ENCODE peak calls at places on chromosomes 13 and 19, in seven cellular contexts. X is activated CD4-positive, alpha-beta T cell treated with anti-CD3 and anti-CD28 coated beads, Interleukin-2, amount 50 U/mL, for 4 hours; G is germinal center; F is stimulated activated CD4-positive, alpha-beta T cell treated with anti-CD3 and anti-CD28 coated beads, Interleukin-2, amount 100 ng/mL, for 48 hours; J is activated naive CD8-positive, alpha-beta T cell treated with anti-CD3 and anti-CD28 coated beads, Interleukin-2, amount 50 U/mL, for 16 hours; Z is NCI-H446 treated with DMSO at 0.1 percent for 48 hours; D is cardiac muscle cell. C is an unnamed sample.

GRCh38 chr13:109657395-109657794 is 129.0 kb downstream of the IRS2 start:
- DNase-seq in X (no peak), G (no peak), F (no peak), J (no peak), Z (no peak), D (no peak), C (no peak)

GRCh38 chr13:34805347-34805746 is 136.7 kb upstream of the NBEA start:
- DNase-seq in X (no peak), G (no peak), F (no peak), J (no peak), Z (no peak), D (no peak), C (no peak)

GRCh38 chr13:59734393-59734792 is 429.3 kb downstream of the DIAPH3 start:
- DNase-seq in X (no peak), G (peak), F (no peak), J (no peak), Z (no peak), D (no peak), C (no peak)

GRCh38 chr19:47095707-47096704 is 17.6 kb downstream of the ZC3H4 start:
- DNase-seq in X (no peak), G (no peak), F (no peak), J (no peak), Z (no peak), D (no peak), C (no peak)

GRCh38 chr13:110757296-110757695 is 43.8 kb downstream of the ING1 start:
- DNase-seq in X (no peak), G (no peak), F (no peak), J (no peak), Z (no peak), D (no peak), C (no peak)

GRCh38 chr19:35844482-35845214 is 7.7 kb downstream of the NPHS1 start:
- DNase-seq in X (no peak), G (no peak), F (no peak), J (no peak), Z (no peak), D (no peak), C (no peak)

GRCh38 chr19:29528350-29528945 is 2.7 kb downstream of the VSTM2B start:
- DNase-seq in X (peak), G (peak), F (peak), J (peak), Z (no peak), D (peak), C (no peak)

GRCh38 chr13:46761866-46762265 is 35.1 kb downstream of the ESD start:
- DNase-seq in X (no peak), G (no peak), F (no peak), J (no peak), Z (no peak), D (no peak), C (no peak)

GRCh38 chr13:110511509-110512181 is 49.9 kb downstream of the RAB20 start:
- DNase-seq in X (no peak), G (no peak), F (no peak), J (no peak), Z (no peak), D (no peak), C (no peak)

GRCh38 chr19:42111384-42111783 is 20.9 kb downstream of the POU2F2 start:
- DNase-seq in X (no peak), G (no peak), F (no peak), J (no peak), Z (no peak), D (no peak), C (no peak)

GRCh38 chr13:96080676-96081075 is 9.2 kb upstream of the HS6ST3 start:
- DNase-seq in X (no peak), G (no peak), F (no peak), J (no peak), Z (no peak), D (no peak), C (no peak)

GRCh38 chr19:50933640-50934039 is 19.2 kb downstream of the KLK5 start:
- DNase-seq in X (no peak), G (no peak), F (no peak), J (no peak), Z (no peak), D (no peak), C (no peak)

GRCh38 chr13:32504263-32504662 is 34.3 kb downstream of the N4BP2L2 start:
- DNase-seq in X (no peak), G (no peak), F (no peak), J (no peak), Z (no peak), D (no peak), C (no peak)

GRCh38 chr13:21670883-21671792 is at the start of gene FGF9:
- DNase-seq in X (peak), G (peak), F (peak), J (peak), Z (peak), D (peak), C (peak)

GRCh38 chr13:101875717-101876393 is 423.4 kb downstream of the ITGBL1 start:
- DNase-seq in X (no peak), G (no peak), F (no peak), J (no peak), Z (no peak), D (no peak), C (no peak)

GRCh38 chr13:50873481-50873880 is 30.0 kb upstream of the DLEU7 start:
- DNase-seq in X (no peak), G (no peak), F (no peak), J (no peak), Z (no peak), D (peak), C (no peak)

GRCh38 chr13:73754241-73754640 is 380.0 kb downstream of the KLF12 start:
- DNase-seq in X (no peak), G (no peak), F (no peak), J (no peak), Z (no peak), D (no peak), C (no peak)

GRCh38 chr13:51518847-51519246 is 65.4 kb upstream of the WDFY2 start:
- DNase-seq in X (no peak), G (no peak), F (peak), J (no peak), Z (peak), D (no peak), C (no peak)

GRCh38 chr13:44818428-44818827 is 170.8 kb downstream of the NUFIP1 start:
- DNase-seq in X (no peak), G (no peak), F (no peak), J (no peak), Z (no peak), D (peak), C (no peak)

GRCh38 chr19:3343619-3344502 is 22.5 kb upstream of the NFIC start:
- DNase-seq in X (peak), G (peak), F (no peak), J (no peak), Z (peak), D (no peak), C (no peak)

GRCh38 chr13:78160793-78161192 is 242.2 kb upstream of the EDNRB start:
- DNase-seq in X (no peak), G (no peak), F (no peak), J (no peak), Z (no peak), D (no peak), C (no peak)

GRCh38 chr13:107373551-107373950 is 805.6 kb upstream of the ARGLU1 start:
- DNase-seq in X (no peak), G (no peak), F (no peak), J (no peak), Z (peak), D (peak), C (no peak)

GRCh38 chr19:47540748-47541147 is 25.9 kb upstream of the NAPA start:
- DNase-seq in X (no peak), G (no peak), F (no peak), J (no peak), Z (no peak), D (peak), C (no peak)

GRCh38 chr19:38952395-38953165 is 21.8 kb downstream of the MRPS12 start:
- DNase-seq in X (no peak), G (peak), F (no peak), J (no peak), Z (peak), D (peak), C (peak)

GRCh38 chr13:109999659-110000533 is 213.5 kb upstream of the IRS2 start:
- DNase-seq in X (no peak), G (no peak), F (no peak), J (no peak), Z (no peak), D (no peak), C (no peak)

GRCh38 chr19:35613574-35613973 is 1.0 kb downstream of the HAUS5 start:
- DNase-seq in X (no peak), G (no peak), F (no peak), J (no peak), Z (no peak), D (no peak), C (no peak)

GRCh38 chr13:85657942-85658341 is 141.3 kb downstream of the SLITRK6 start:
- DNase-seq in X (no peak), G (no peak), F (no peak), J (no peak), Z (no peak), D (no peak), C (no peak)

GRCh38 chr19:49409441-49410029 is 13.7 kb downstream of the PTH2 start:
- DNase-seq in X (no peak), G (peak), F (no peak), J (no peak), Z (no peak), D (no peak), C (peak)

GRCh38 chr19:13103961-13104847 is 1.5 kb upstream of the LYL1 start:
- DNase-seq in X (peak), G (peak), F (peak), J (peak), Z (no peak), D (peak), C (peak)

GRCh38 chr19:31152906-31153305 is 196.3 kb downstream of the TSHZ3 start:
- DNase-seq in X (no peak), G (no peak), F (no peak), J (no peak), Z (no peak), D (no peak), C (no peak)

GRCh38 chr19:46065486-46065885 is 24.7 kb upstream of the IGFL4 start:
- DNase-seq in X (no peak), G (no peak), F (no peak), J (no peak), Z (no peak), D (no peak), C (no peak)

GRCh38 chr19:6767357-6768235 is at the start of gene SH2D3A:
- DNase-seq in X (peak), G (peak), F (peak), J (peak), Z (no peak), D (peak), C (peak)

GRCh38 chr13:42967660-42968059 is 24.4 kb downstream of the EPSTI1 start:
- DNase-seq in X (no peak), G (no peak), F (no peak), J (no peak), Z (no peak), D (no peak), C (no peak)

GRCh38 chr13:51923983-51924539 is 62.3 kb downstream of the CCDC70 start:
- DNase-seq in X (no peak), G (no peak), F (no peak), J (no peak), Z (no peak), D (no peak), C (no peak)

GRCh38 chr19:40726279-40726678 is 9.4 kb downstream of the ITPKC start:
- DNase-seq in X (no peak), G (no peak), F (no peak), J (no peak), Z (no peak), D (no peak), C (no peak)

GRCh38 chr19:13099073-13099999 is 3.3 kb downstream of the LYL1 start:
- DNase-seq in X (peak), G (peak), F (peak), J (peak), Z (no peak), D (no peak), C (peak)

GRCh38 chr13:112722433-112723250 is 32.8 kb downstream of the ATP11A start:
- DNase-seq in X (no peak), G (no peak), F (no peak), J (no peak), Z (no peak), D (peak), C (no peak)

GRCh38 chr13:99856021-99856420 is 115.5 kb downstream of the ZIC5 start:
- DNase-seq in X (no peak), G (no peak), F (no peak), J (no peak), Z (no peak), D (no peak), C (no peak)